ENCODE peak calls at places on chromosome 12, in six cellular contexts. B, J, M, D, Q and A are unnamed samples.

GRCh38 chr12:83954939-83955601 is 957.5 kb downstream of the SLC6A15 start:
- DNase-seq in B (no peak), J (no peak), M (no peak), D (no peak), Q (no peak), A (no peak)

GRCh38 chr12:121538699-121539061 is 42.1 kb downstream of the KDM2B start:
- DNase-seq in B (peak), J (peak), M (no peak), D (no peak), Q (no peak), A (no peak)

GRCh38 chr12:46556105-46556559 is 183.6 kb upstream of the SLC38A2 start:
- DNase-seq in B (peak), J (no peak), M (no peak), D (no peak), Q (no peak), A (no peak)

GRCh38 chr12:19597304-19598066 is 158.2 kb downstream of the AEBP2 start:
- DNase-seq in B (no peak), J (no peak), M (no peak), D (no peak), Q (no peak), A (no peak)

GRCh38 chr12:47747115-47747514 is 11.6 kb downstream of the RAPGEF3 start:
- DNase-seq in B (no peak), J (no peak), M (no peak), D (no peak), Q (no peak), A (no peak)

GRCh38 chr12:49478949-49479664 is 59.7 kb upstream of the KCNH3 start:
- DNase-seq in B (no peak), J (no peak), M (peak), D (no peak), Q (no peak), A (no peak)

GRCh38 chr12:109927622-109928021 is 27.5 kb downstream of the TCHP start:
- DNase-seq in B (peak), J (peak), M (peak), D (peak), Q (no peak), A (no peak)

GRCh38 chr12:4372653-4373052 is 6.9 kb downstream of the FGF23 start:
- DNase-seq in B (no peak), J (no peak), M (no peak), D (no peak), Q (no peak), A (no peak)

GRCh38 chr12:14960548-14961465 is 594 bp downstream of the ARHGDIB start:
- DNase-seq in B (no peak), J (no peak), M (no peak), D (no peak), Q (no peak), A (no peak)

GRCh38 chr12:38921025-38921677 is 15.8 kb upstream of the CPNE8 start:
- DNase-seq in B (peak), J (peak), M (no peak), D (no peak), Q (no peak), A (no peak)

GRCh38 chr12:40907115-40907521 is 214.9 kb downstream of the CNTN1 start:
- DNase-seq in B (no peak), J (no peak), M (no peak), D (no peak), Q (peak), A (no peak)

GRCh38 chr12:121577443-121578180 is 3.2 kb downstream of the KDM2B start:
- DNase-seq in B (no peak), J (no peak), M (peak), D (no peak), Q (no peak), A (no peak)

GRCh38 chr12:54221402-54221984 is 32.7 kb upstream of the SMUG1 start:
- DNase-seq in B (no peak), J (no peak), M (no peak), D (no peak), Q (no peak), A (no peak)

GRCh38 chr12:2893007-2893406 is 2.3 kb downstream of the TULP3 start:
- DNase-seq in B (peak), J (no peak), M (no peak), D (no peak), Q (no peak), A (no peak)

GRCh38 chr12:54262403-54262925 is 17.5 kb downstream of the CBX5 start:
- DNase-seq in B (no peak), J (no peak), M (no peak), D (no peak), Q (no peak), A (no peak)

GRCh38 chr12:104694711-104695110 is 238.0 kb downstream of the CHST11 start:
- DNase-seq in B (no peak), J (no peak), M (no peak), D (no peak), Q (no peak), A (no peak)

GRCh38 chr12:34405286-34406227 is 383.3 kb downstream of the ALG10 start:
- DNase-seq in B (no peak), J (peak), M (peak), D (no peak), Q (no peak), A (no peak)

GRCh38 chr12:65822732-65823480 is 1.4 kb upstream of the HMGA2 start:
- DNase-seq in B (peak), J (no peak), M (peak), D (no peak), Q (no peak), A (no peak)

GRCh38 chr12:27133022-27133590 is 50.7 kb upstream of the C12orf71 start:
- DNase-seq in B (no peak), J (no peak), M (no peak), D (no peak), Q (no peak), A (no peak)

GRCh38 chr12:54016478-54016964 is 7.7 kb downstream of the HOXC8 start:
- DNase-seq in B (no peak), J (no peak), M (no peak), D (no peak), Q (no peak), A (no peak)

GRCh38 chr12:44640831-44641230 is 235.3 kb downstream of the NELL2 start:
- DNase-seq in B (no peak), J (no peak), M (no peak), D (no peak), Q (no peak), A (no peak)

GRCh38 chr12:122282066-122282465 is 15.8 kb upstream of the VPS33A start:
- DNase-seq in B (no peak), J (no peak), M (no peak), D (no peak), Q (no peak), A (no peak)

GRCh38 chr12:31662176-31662849 is 2.8 kb downstream of the ETFBKMT start:
- DNase-seq in B (no peak), J (no peak), M (no peak), D (no peak), Q (no peak), A (no peak)

GRCh38 chr12:108193922-108194321 is 64.8 kb downstream of the WSCD2 start:
- DNase-seq in B (peak), J (peak), M (peak), D (peak), Q (no peak), A (peak)

GRCh38 chr12:45435945-45436710 is 220.2 kb downstream of the ANO6 start:
- DNase-seq in B (no peak), J (no peak), M (no peak), D (no peak), Q (no peak), A (no peak)

GRCh38 chr12:464484-465267 is 4.9 kb downstream of the B4GALNT3 start:
- DNase-seq in B (no peak), J (no peak), M (no peak), D (no peak), Q (no peak), A (no peak)

GRCh38 chr12:9509464-9510166 is 98.1 kb downstream of the KLRB1 start:
- DNase-seq in B (no peak), J (no peak), M (no peak), D (no peak), Q (no peak), A (no peak)

GRCh38 chr12:4148418-4149056 is 125.0 kb upstream of the CCND2 start:
- DNase-seq in B (no peak), J (no peak), M (no peak), D (no peak), Q (peak), A (no peak)

GRCh38 chr12:99498756-99499155 is 148.8 kb upstream of the GARIN6 start:
- DNase-seq in B (no peak), J (no peak), M (no peak), D (no peak), Q (no peak), A (no peak)

GRCh38 chr12:64864319-64864718 is 39.9 kb downstream of the TBC1D30 start:
- DNase-seq in B (no peak), J (no peak), M (no peak), D (no peak), Q (no peak), A (no peak)

GRCh38 chr12:106084048-106084671 is 54.6 kb downstream of the NUAK1 start:
- DNase-seq in B (peak), J (no peak), M (peak), D (no peak), Q (no peak), A (no peak)

GRCh38 chr12:116360579-116361403 is 83.3 kb upstream of the MED13L start:
- DNase-seq in B (no peak), J (peak), M (no peak), D (no peak), Q (no peak), A (no peak)

GRCh38 chr12:57621497-57622292 is 10.5 kb downstream of the ARHGEF25 start:
- DNase-seq in B (no peak), J (peak), M (peak), D (peak), Q (no peak), A (peak)

GRCh38 chr12:58288191-58288590 is 346.8 kb downstream of the ATP23 start:
- DNase-seq in B (no peak), J (no peak), M (no peak), D (no peak), Q (no peak), A (no peak)

GRCh38 chr12:40499856-40500255 is 192.4 kb upstream of the CNTN1 start:
- DNase-seq in B (no peak), J (no peak), M (no peak), D (no peak), Q (no peak), A (no peak)

GRCh38 chr12:49903700-49904423 is at the start of gene FAIM2:
- DNase-seq in B (no peak), J (peak), M (no peak), D (peak), Q (no peak), A (no peak)

DNA sequence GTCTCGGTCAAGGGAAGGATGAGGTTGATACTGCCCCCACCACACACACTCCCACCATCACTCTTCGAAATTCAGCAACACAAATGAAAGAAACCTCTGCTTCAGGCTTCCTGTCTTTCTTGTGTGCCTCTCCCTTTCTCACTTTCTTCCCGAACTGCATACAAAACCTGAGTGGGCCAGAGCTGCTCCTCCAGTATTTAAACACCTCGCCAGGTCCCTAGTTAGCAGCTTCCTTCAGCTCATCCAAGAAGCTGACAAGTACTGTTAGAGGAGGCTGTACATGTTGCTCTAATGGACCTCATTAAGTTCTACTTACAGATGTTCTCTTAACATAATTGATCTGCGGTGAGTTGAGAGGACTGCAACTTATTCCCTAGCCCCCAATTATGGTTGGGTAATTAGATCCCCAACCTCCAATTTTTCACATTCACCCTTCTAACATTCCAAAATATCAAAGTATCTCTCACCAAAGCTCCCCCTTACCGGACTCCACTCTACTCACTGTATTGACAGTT is 4.1 kb upstream of the LMO3 start:
- DNase-seq in B (no peak), J (no peak), M (no peak), D (no peak), Q (no peak), A (no peak)
- TF ChIP-seq POLR2AphosphoS5 in B (no peak), J (no peak), M (no peak), D (no peak), Q (no peak), A (no peak)

DNA sequence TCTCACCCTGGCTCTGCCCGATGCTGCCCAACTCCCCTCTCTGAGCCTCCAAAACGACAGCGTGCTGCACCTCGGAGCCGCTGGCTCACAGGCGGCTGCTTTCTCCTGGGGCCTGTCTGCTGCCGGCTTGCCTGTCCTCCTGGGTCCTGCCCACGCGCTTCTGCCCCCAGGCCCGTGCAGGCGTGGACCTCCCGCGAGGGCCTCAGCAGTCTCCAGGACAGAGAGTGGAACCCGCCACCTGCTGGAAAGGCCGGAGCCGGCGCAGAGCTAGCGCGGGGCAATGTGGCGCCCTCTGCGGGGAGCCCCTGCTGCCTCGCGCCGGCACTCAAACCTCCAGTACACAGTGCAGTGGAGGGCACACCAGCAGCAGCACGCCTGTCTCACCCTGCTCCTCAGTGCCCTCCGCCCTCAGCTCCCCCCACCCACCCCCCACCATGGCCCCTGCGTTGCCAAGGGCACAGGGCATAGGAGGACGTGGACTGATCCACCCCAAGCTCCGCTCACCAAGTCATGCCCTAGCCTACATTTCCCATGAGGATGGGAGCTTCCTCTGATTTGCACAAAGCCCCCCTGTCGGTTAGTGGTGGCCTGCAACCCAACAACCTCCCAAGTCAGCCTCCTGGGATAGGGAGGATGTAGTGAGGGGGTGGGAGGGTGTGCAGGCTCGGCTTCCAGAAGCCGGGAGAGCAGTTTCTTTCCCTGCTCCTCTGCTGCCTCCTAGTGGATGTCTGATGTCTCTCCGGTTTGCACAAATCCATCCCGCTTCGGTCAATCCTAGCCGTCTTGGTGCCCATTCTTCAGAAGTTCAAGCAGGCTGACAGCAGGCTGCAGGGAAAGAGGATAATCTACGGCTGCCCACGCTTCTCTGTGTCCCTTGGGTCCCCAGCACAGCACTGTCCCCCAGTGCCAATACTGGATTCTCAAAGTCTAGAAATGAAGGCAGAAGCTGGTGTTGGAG is 25.2 kb downstream of the KRT8 start:
- DNase-seq in B (peak), J (peak), M (peak), D (peak), Q (no peak), A (peak)
- TF ChIP-seq POLR2A in B (no peak), J (peak), M (no peak), D (no peak), Q (no peak), A (no peak)

GRCh38 chr12:92253301-92253700 is 107.7 kb upstream of the BTG1 start:
- DNase-seq in B (no peak), J (no peak), M (no peak), D (no peak), Q (no peak), A (no peak)

GRCh38 chr12:92244036-92244435 is 98.4 kb upstream of the BTG1 start:
- DNase-seq in B (no peak), J (no peak), M (no peak), D (no peak), Q (no peak), A (no peak)

DNA sequence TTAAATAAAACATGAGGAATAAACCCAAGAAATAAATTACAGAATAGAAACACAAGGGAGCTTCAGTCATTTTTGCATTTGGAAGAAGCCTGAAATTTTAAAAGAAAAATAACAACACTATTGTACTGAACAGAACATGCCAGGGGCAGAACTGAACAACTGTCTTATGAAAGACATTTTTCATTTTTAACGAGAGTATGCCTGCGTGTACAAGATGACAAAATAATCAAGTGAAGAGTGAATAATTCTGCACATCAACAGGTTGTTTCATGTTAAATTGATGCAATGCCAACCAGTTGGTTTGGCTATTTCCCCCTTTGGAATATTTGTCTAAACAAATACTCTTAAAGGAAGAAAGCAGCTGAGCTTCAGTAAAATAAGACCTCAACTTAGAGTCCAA is 103.3 kb upstream of the BTG1 start:
- DNase-seq in B (no peak), J (no peak), M (no peak), D (no peak), Q (no peak), A (no peak)
- TF ChIP-seq TAF1 in B (no peak), J (no peak), M (no peak), D (no peak), Q (no peak), A (no peak)

DNA sequence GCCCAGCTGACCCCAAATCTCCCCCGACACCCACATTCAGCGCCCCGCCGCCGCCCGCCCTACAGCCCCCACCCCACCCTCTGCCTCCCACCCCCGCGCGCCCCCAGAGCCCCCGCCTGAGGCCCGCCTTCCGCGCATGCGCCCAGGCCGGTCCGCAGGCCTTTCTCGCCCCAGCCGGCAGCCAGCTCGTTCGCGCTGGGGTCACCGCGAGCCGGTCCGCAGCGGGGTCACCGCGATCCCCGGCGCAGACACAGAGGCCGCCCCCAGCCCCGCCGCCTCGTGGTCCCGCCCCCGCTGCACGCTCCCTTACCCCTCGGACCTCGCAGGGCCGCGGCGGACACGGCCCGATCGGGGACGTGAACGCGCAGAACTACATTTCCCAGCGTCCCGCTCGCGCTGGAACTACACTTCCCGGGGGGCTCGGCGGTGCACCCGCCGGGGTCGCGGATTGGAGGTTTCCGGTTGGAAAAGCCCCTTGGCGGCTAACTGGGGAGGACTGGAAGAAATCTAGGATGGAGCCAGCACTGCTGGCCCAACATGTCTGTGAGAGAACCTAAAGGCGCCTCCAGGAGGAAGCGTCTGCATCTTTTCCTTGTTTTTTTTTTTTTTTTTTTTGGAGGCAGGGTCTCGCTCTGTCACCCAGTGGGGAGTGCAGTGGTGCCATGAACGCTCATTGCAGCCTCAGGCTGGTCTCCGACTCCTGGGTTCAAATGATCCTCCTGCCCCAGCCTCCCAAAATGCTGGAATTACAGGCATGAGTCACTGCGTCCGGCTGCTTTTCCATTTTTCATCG is at the start of gene ZNF605:
- DNase-seq in B (peak), J (peak), M (peak), D (peak), Q (peak), A (peak)
- TF ChIP-seq POLR2AphosphoS5 in B (no peak), J (no peak), M (peak), D (no peak), Q (peak), A (no peak)

GRCh38 chr12:67268335-67268895 is 743 bp upstream of the CAND1 start:
- DNase-seq in B (peak), J (peak), M (peak), D (peak), Q (no peak), A (peak)
- TF ChIP-seq POLR2A in B (peak), J (no peak), M (no peak), D (peak), Q (no peak), A (peak)

GRCh38 chr12:62846506-62846905 is 88.4 kb downstream of the PPM1H start:
- DNase-seq in B (no peak), J (no peak), M (no peak), D (no peak), Q (no peak), A (no peak)

GRCh38 chr12:62849398-62849797 is 85.6 kb downstream of the PPM1H start:
- DNase-seq in B (no peak), J (no peak), M (no peak), D (no peak), Q (no peak), A (no peak)

GRCh38 chr12:62848418-62848817 is 86.5 kb downstream of the PPM1H start:
- DNase-seq in B (no peak), J (no peak), M (no peak), D (no peak), Q (peak), A (peak)

GRCh38 chr12:62844915-62845314 is 90.0 kb downstream of the PPM1H start:
- DNase-seq in B (no peak), J (no peak), M (no peak), D (no peak), Q (no peak), A (no peak)

GRCh38 chr12:62847709-62848108 is 87.2 kb downstream of the PPM1H start:
- DNase-seq in B (no peak), J (no peak), M (no peak), D (no peak), Q (no peak), A (no peak)
- TF ChIP-seq TAF1 in B (no peak), J (no peak), M (no peak), D (no peak), Q (no peak), A (no peak)

GRCh38 chr12:67943295-67943892 is 45.9 kb upstream of the IFNG-AS1 start:
- DNase-seq in B (peak), J (peak), M (peak), D (peak), Q (peak), A (no peak)
- TF ChIP-seq POLR2AphosphoS5 in B (no peak), J (no peak), M (no peak), D (no peak), Q (no peak), A (no peak)

DNA sequence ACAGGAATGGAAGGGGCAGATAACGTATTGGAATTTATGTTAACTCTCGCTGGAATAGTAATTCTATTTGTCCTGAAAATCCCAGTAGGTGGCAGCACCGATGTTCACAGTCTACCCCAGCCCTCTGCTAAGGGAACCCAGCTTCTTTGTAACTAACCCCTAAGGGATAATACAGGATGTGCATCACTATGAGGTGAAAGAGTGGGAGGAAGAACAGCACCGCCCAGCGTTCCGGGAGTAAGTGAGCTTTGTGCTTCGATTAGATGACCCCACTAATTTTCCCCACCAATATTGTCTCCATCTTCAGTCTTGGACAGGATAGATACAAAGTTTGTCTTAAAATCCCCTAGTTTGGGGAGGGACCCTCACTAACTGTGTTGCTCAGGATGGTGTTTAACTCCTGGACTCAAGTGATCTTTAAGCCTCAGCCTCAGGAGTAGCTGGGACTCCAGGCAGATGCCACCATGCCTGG is 2.7 kb downstream of the SLC2A3 start:
- DNase-seq in B (peak), J (peak), M (peak), D (peak), Q (peak), A (peak)
- TF ChIP-seq POLR2A in B (no peak), J (no peak), M (no peak), D (no peak), Q (no peak), A (peak)